ENCODE peak calls at places on chromosomes 5 and 9, in nine cellular contexts. I is EH; X is activated T-cell treated with anti-CD3 and anti-CD28 coated beads, Interleukin-2, amount 50 U/mL, for 4 hours; V is NCI-H460; A is psoas muscle; B is HT-29; E is astrocyte of the spinal cord; G is esophagus squamous epithelium; H is effector memory CD4-positive, alpha-beta T cell. K is an unnamed sample.

GRCh38 chr9:93112116-93112863 is 16.3 kb downstream of the CARD19 start:
- DNase-seq in I (no peak), X (no peak), V (no peak), A (peak), B (no peak), E (no peak), G (no peak), H (no peak), K (no peak)

GRCh38 chr5:151678146-151678545 is 8.6 kb downstream of the SPARC start:
- DNase-seq in I (peak), X (no peak), V (no peak), A (peak), B (no peak), E (no peak), G (no peak), H (no peak), K (peak)

GRCh38 chr5:110150199-110150598 is 460.5 kb downstream of the MAN2A1 start:
- DNase-seq in I (no peak), X (no peak), V (no peak), A (no peak), B (no peak), E (peak), G (no peak), H (no peak), K (no peak)

GRCh38 chr5:98570010-98570409 is 203.5 kb upstream of the RGMB start:
- DNase-seq in I (peak), X (no peak), V (no peak), A (no peak), B (peak), E (peak), G (no peak), H (no peak), K (no peak)

GRCh38 chr9:4371108-4371507 is 71.2 kb upstream of the GLIS3 start:
- DNase-seq in I (peak), X (no peak), V (no peak), A (no peak), B (no peak), E (peak), G (no peak), H (no peak), K (no peak)

GRCh38 chr5:173547579-173547978 is 68.9 kb downstream of the BOD1 start:
- DNase-seq in I (peak), X (no peak), V (no peak), A (no peak), B (no peak), E (peak), G (no peak), H (no peak), K (no peak)

GRCh38 chr5:141843156-141843927 is 34.9 kb downstream of the PCDH1 start:
- DNase-seq in I (peak), X (no peak), V (no peak), A (no peak), B (no peak), E (no peak), G (no peak), H (no peak), K (no peak)

GRCh38 chr5:103562084-103562452 is 521 bp downstream of the NUDT12 start:
- DNase-seq in I (no peak), X (no peak), V (no peak), A (no peak), B (no peak), E (no peak), G (no peak), H (no peak), K (peak)

GRCh38 chr5:18216729-18217128 is 582.5 kb downstream of the TAF11L14 start:
- DNase-seq in I (no peak), X (no peak), V (no peak), A (no peak), B (no peak), E (no peak), G (no peak), H (no peak), K (no peak)

GRCh38 chr5:72366324-72366976 is 46.3 kb downstream of the PTCD2 start:
- DNase-seq in I (peak), X (no peak), V (peak), A (no peak), B (peak), E (peak), G (no peak), H (no peak), K (peak)

GRCh38 chr9:74645007-74645639 is 148.0 kb downstream of the RORB start:
- DNase-seq in I (peak), X (no peak), V (peak), A (no peak), B (peak), E (peak), G (no peak), H (no peak), K (no peak)

GRCh38 chr9:119418721-119419120 is 49.5 kb upstream of the BRINP1 start:
- DNase-seq in I (no peak), X (no peak), V (no peak), A (no peak), B (no peak), E (no peak), G (no peak), H (no peak), K (no peak)

GRCh38 chr5:79793722-79794121 is 104.1 kb downstream of the CMYA5 start:
- DNase-seq in I (no peak), X (no peak), V (no peak), A (no peak), B (no peak), E (no peak), G (no peak), H (no peak), K (no peak)

GRCh38 chr9:136686794-136687711 is at the start of gene AGPAT2:
- DNase-seq in I (peak), X (peak), V (peak), A (peak), B (peak), E (peak), G (peak), H (peak), K (peak)

GRCh38 chr5:134738963-134739661 is 764 bp downstream of the CAMLG start:
- DNase-seq in I (peak), X (peak), V (peak), A (no peak), B (peak), E (peak), G (no peak), H (peak), K (no peak)

GRCh38 chr9:110886832-110887231 is 151.4 kb downstream of the LPAR1 start:
- DNase-seq in I (peak), X (no peak), V (no peak), A (no peak), B (no peak), E (peak), G (no peak), H (no peak), K (no peak)

GRCh38 chr9:104882574-104882973 is 45.4 kb downstream of the ABCA1 start:
- DNase-seq in I (no peak), X (no peak), V (no peak), A (no peak), B (no peak), E (no peak), G (no peak), H (no peak), K (no peak)

GRCh38 chr5:157917909-157918809 is 59.2 kb upstream of the CLINT1 start:
- DNase-seq in I (peak), X (peak), V (peak), A (peak), B (peak), E (peak), G (no peak), H (peak), K (peak)

GRCh38 chr5:150119421-150120061 is 33.2 kb upstream of the CSF1R start:
- DNase-seq in I (no peak), X (no peak), V (no peak), A (no peak), B (no peak), E (no peak), G (no peak), H (no peak), K (no peak)

GRCh38 chr5:131496400-131496713 is 138.7 kb downstream of the RAPGEF6 start:
- DNase-seq in I (no peak), X (no peak), V (no peak), A (no peak), B (no peak), E (no peak), G (no peak), H (no peak), K (no peak)

GRCh38 chr9:4983541-4984165 is 1.4 kb upstream of the JAK2 start:
- DNase-seq in I (peak), X (no peak), V (no peak), A (no peak), B (no peak), E (no peak), G (no peak), H (no peak), K (no peak)

GRCh38 chr5:3740546-3741371 is 145.1 kb downstream of the IRX1 start:
- DNase-seq in I (no peak), X (no peak), V (no peak), A (no peak), B (peak), E (peak), G (no peak), H (no peak), K (no peak)

GRCh38 chr5:170885281-170885680 is 23.5 kb downstream of the RANBP17 start:
- DNase-seq in I (peak), X (no peak), V (no peak), A (no peak), B (no peak), E (no peak), G (no peak), H (no peak), K (no peak)

GRCh38 chr5:96141749-96142148 is 180.1 kb upstream of the ELL2 start:
- DNase-seq in I (peak), X (no peak), V (no peak), A (no peak), B (peak), E (no peak), G (no peak), H (no peak), K (no peak)

GRCh38 chr9:26292943-26293342 is 599.7 kb downstream of the CAAP1 start:
- DNase-seq in I (peak), X (no peak), V (peak), A (no peak), B (no peak), E (peak), G (no peak), H (no peak), K (no peak)

GRCh38 chr5:39201160-39201794 is 18.1 kb downstream of the FYB1 start:
- DNase-seq in I (no peak), X (no peak), V (no peak), A (no peak), B (no peak), E (no peak), G (no peak), H (no peak), K (no peak)

GRCh38 chr5:126403156-126403555 is 20.1 kb upstream of the GRAMD2B start:
- DNase-seq in I (peak), X (no peak), V (no peak), A (no peak), B (no peak), E (no peak), G (no peak), H (no peak), K (no peak)

GRCh38 chr5:95901676-95902646 is 59.7 kb downstream of the ELL2 start:
- DNase-seq in I (peak), X (no peak), V (peak), A (no peak), B (no peak), E (peak), G (no peak), H (no peak), K (no peak)

GRCh38 chr9:138066049-138066448 is 188.5 kb downstream of the CACNA1B start:
- DNase-seq in I (no peak), X (no peak), V (no peak), A (no peak), B (peak), E (no peak), G (no peak), H (no peak), K (no peak)

GRCh38 chr5:168607946-168608345 is 28.8 kb upstream of the PANK3 start:
- DNase-seq in I (no peak), X (no peak), V (no peak), A (no peak), B (no peak), E (no peak), G (no peak), H (no peak), K (no peak)

GRCh38 chr9:137294684-137295312 is 7.3 kb downstream of the NRARP start:
- DNase-seq in I (peak), X (no peak), V (no peak), A (no peak), B (peak), E (peak), G (no peak), H (no peak), K (peak)

GRCh38 chr5:172091956-172092732 is 85.7 kb upstream of the FBXW11 start:
- DNase-seq in I (no peak), X (no peak), V (no peak), A (no peak), B (no peak), E (no peak), G (no peak), H (no peak), K (no peak)

GRCh38 chr9:101711330-101711941 is 27.0 kb downstream of the GRIN3A start:
- DNase-seq in I (peak), X (no peak), V (peak), A (no peak), B (peak), E (no peak), G (no peak), H (no peak), K (no peak)

GRCh38 chr9:312596-313320 is 98.1 kb downstream of the DOCK8 start:
- DNase-seq in I (no peak), X (no peak), V (no peak), A (no peak), B (no peak), E (no peak), G (no peak), H (no peak), K (no peak)

GRCh38 chr9:121447341-121447834 is 52.3 kb downstream of the GGTA1 start:
- DNase-seq in I (peak), X (no peak), V (no peak), A (no peak), B (no peak), E (peak), G (no peak), H (no peak), K (no peak)

GRCh38 chr9:135408676-135409254 is 70.8 kb upstream of the PPP1R26 start:
- DNase-seq in I (no peak), X (no peak), V (no peak), A (no peak), B (no peak), E (no peak), G (no peak), H (no peak), K (no peak)

GRCh38 chr5:39998518-39998917 is 573.7 kb upstream of the DAB2 start:
- DNase-seq in I (no peak), X (no peak), V (no peak), A (no peak), B (no peak), E (peak), G (no peak), H (no peak), K (no peak)

K was measured in left ventricle myocardium superior.